ENCODE peak calls at places on chromosome 4, in eight cellular contexts. One of them, this sample, is unnamed.

GRCh38 chr4:128271551-128271950 is 16.1 kb downstream of the PGRMC2 start:
- DNase-seq in NCI-H1436: no peak
- DNase-seq in nucleus accumbens: no peak
- DNase-seq in H4: no peak
- DNase-seq in upper lobe of right lung: no peak
- DNase-seq in CD8-positive, alpha-beta memory T cell: no peak
- DNase-seq in CD4-positive, CD25-positive, alpha-beta regulatory T cell: no peak
- DNase-seq in stimulated activated CD8-positive, alpha-beta memory T cell treated with anti-CD3 and anti-CD28 coated beads, Interleukin-7, amount 100 ng/mL, for 1 hour: no peak
- DNase-seq in this sample: no peak

GRCh38 chr4:103099691-103100392 is at the start of gene BDH2:
- DNase-seq in NCI-H1436: peak; percentile 83
- DNase-seq in nucleus accumbens: peak; percentile 31
- DNase-seq in H4: peak; percentile 89
- DNase-seq in upper lobe of right lung: no peak
- DNase-seq in CD8-positive, alpha-beta memory T cell: peak; percentile 79
- DNase-seq in CD4-positive, CD25-positive, alpha-beta regulatory T cell: peak; percentile 85
- DNase-seq in stimulated activated CD8-positive, alpha-beta memory T cell treated with anti-CD3 and anti-CD28 coated beads, Interleukin-7, amount 100 ng/mL, for 1 hour: no peak
- DNase-seq in this sample: peak; percentile 12

GRCh38 chr4:158170691-158171455 is 2.0 kb downstream of the GASK1B start:
- DNase-seq in NCI-H1436: no peak
- DNase-seq in nucleus accumbens: no peak
- DNase-seq in H4: no peak
- DNase-seq in upper lobe of right lung: peak; percentile 78
- DNase-seq in CD8-positive, alpha-beta memory T cell: no peak
- DNase-seq in CD4-positive, CD25-positive, alpha-beta regulatory T cell: no peak
- DNase-seq in stimulated activated CD8-positive, alpha-beta memory T cell treated with anti-CD3 and anti-CD28 coated beads, Interleukin-7, amount 100 ng/mL, for 1 hour: no peak
- DNase-seq in this sample: no peak

GRCh38 chr4:89413518-89413917 is 105.9 kb upstream of the GPRIN3 start:
- DNase-seq in NCI-H1436: no peak
- DNase-seq in nucleus accumbens: no peak
- DNase-seq in H4: no peak
- DNase-seq in upper lobe of right lung: no peak
- DNase-seq in CD8-positive, alpha-beta memory T cell: no peak
- DNase-seq in CD4-positive, CD25-positive, alpha-beta regulatory T cell: no peak
- DNase-seq in stimulated activated CD8-positive, alpha-beta memory T cell treated with anti-CD3 and anti-CD28 coated beads, Interleukin-7, amount 100 ng/mL, for 1 hour: no peak
- DNase-seq in this sample: no peak

GRCh38 chr4:77009511-77010120 is 60.1 kb downstream of the SEPTIN11 start:
- DNase-seq in NCI-H1436: no peak
- DNase-seq in nucleus accumbens: no peak
- DNase-seq in H4: no peak
- DNase-seq in upper lobe of right lung: no peak
- DNase-seq in CD8-positive, alpha-beta memory T cell: no peak
- DNase-seq in CD4-positive, CD25-positive, alpha-beta regulatory T cell: no peak
- DNase-seq in stimulated activated CD8-positive, alpha-beta memory T cell treated with anti-CD3 and anti-CD28 coated beads, Interleukin-7, amount 100 ng/mL, for 1 hour: no peak
- DNase-seq in this sample: no peak

GRCh38 chr4:147964519-147964918 is 232.6 kb downstream of the ARHGAP10 start:
- DNase-seq in NCI-H1436: no peak
- DNase-seq in nucleus accumbens: no peak
- DNase-seq in H4: no peak
- DNase-seq in upper lobe of right lung: no peak
- DNase-seq in CD8-positive, alpha-beta memory T cell: no peak
- DNase-seq in CD4-positive, CD25-positive, alpha-beta regulatory T cell: no peak
- DNase-seq in stimulated activated CD8-positive, alpha-beta memory T cell treated with anti-CD3 and anti-CD28 coated beads, Interleukin-7, amount 100 ng/mL, for 1 hour: no peak
- DNase-seq in this sample: no peak

GRCh38 chr4:185017964-185018772 is at the start of gene HELT:
- DNase-seq in NCI-H1436: no peak
- DNase-seq in nucleus accumbens: no peak
- DNase-seq in H4: no peak
- DNase-seq in upper lobe of right lung: no peak
- DNase-seq in CD8-positive, alpha-beta memory T cell: no peak
- DNase-seq in CD4-positive, CD25-positive, alpha-beta regulatory T cell: no peak
- DNase-seq in stimulated activated CD8-positive, alpha-beta memory T cell treated with anti-CD3 and anti-CD28 coated beads, Interleukin-7, amount 100 ng/mL, for 1 hour: no peak
- DNase-seq in this sample: no peak

GRCh38 chr4:7561557-7561956 is 126.8 kb upstream of the PSAPL1 start:
- DNase-seq in NCI-H1436: no peak
- DNase-seq in nucleus accumbens: no peak
- DNase-seq in H4: no peak
- DNase-seq in upper lobe of right lung: no peak
- DNase-seq in CD8-positive, alpha-beta memory T cell: no peak
- DNase-seq in CD4-positive, CD25-positive, alpha-beta regulatory T cell: no peak
- DNase-seq in stimulated activated CD8-positive, alpha-beta memory T cell treated with anti-CD3 and anti-CD28 coated beads, Interleukin-7, amount 100 ng/mL, for 1 hour: no peak
- DNase-seq in this sample: no peak

This sample was measured in T-cell.